ENCODE peak calls at places on chromosomes 13 and 19, in seven cellular contexts. B is skeletal muscle cell; H is astrocyte of the spinal cord; K is body of pancreas; Q is activated naive CD4-positive, alpha-beta T cell; E is fibroblast of gingiva; L is suprapubic skin. P is an unnamed sample.

GRCh38 chr19:56312787-56313343 is 1.8 kb downstream of the ZSCAN5A start:
- DNase-seq in B (no peak), H (no peak), K (no peak), Q (no peak), E (no peak), L (no peak), P (no peak)

GRCh38 chr19:10923503-10924076 is 4.8 kb downstream of the YIPF2 start:
- DNase-seq in B (no peak), H (no peak), K (no peak), Q (no peak), E (no peak), L (no peak), P (no peak)

GRCh38 chr13:112898786-112899617 is 70.0 kb upstream of the MCF2L start:
- DNase-seq in B (no peak), H (no peak), K (no peak), Q (no peak), E (no peak), L (peak; percentile 54), P (no peak)

GRCh38 chr19:27867981-27868380 is 1345.0 kb downstream of the UQCRFS1 start:
- DNase-seq in B (no peak), H (no peak), K (no peak), Q (no peak), E (no peak), L (no peak), P (no peak)

GRCh38 chr19:34416021-34416545 is 11.9 kb downstream of the PDCD2L start:
- DNase-seq in B (no peak), H (no peak), K (no peak), Q (no peak), E (no peak), L (no peak), P (no peak)

GRCh38 chr19:8210660-8211101 is 1.5 kb downstream of the CERS4 start:
- DNase-seq in B (no peak), H (no peak), K (no peak), Q (no peak), E (no peak), L (no peak), P (no peak)

GRCh38 chr13:77034883-77035282 is 7.9 kb upstream of the FBXL3 start:
- DNase-seq in B (peak; percentile 54), H (peak; percentile 42), K (no peak), Q (no peak), E (no peak), L (no peak), P (no peak)

GRCh38 chr13:100063333-100063732 is 25.6 kb upstream of the PCCA start:
- DNase-seq in B (peak; percentile 65), H (no peak), K (no peak), Q (no peak), E (peak; percentile 36), L (no peak), P (no peak)

GRCh38 chr19:2391118-2391725 is 31.2 kb downstream of the TMPRSS9 start:
- DNase-seq in B (peak; percentile 27), H (peak; percentile 70), K (peak; percentile 63), Q (no peak), E (peak; percentile 69), L (no peak), P (no peak)

GRCh38 chr13:94660695-94661324 is 51.5 kb downstream of the SOX21 start:
- DNase-seq in B (no peak), H (peak; percentile 34), K (no peak), Q (no peak), E (peak; percentile 24), L (no peak), P (no peak)

GRCh38 chr19:55443045-55443823 is at the start of gene SHISA7:
- DNase-seq in B (no peak), H (no peak), K (no peak), Q (no peak), E (no peak), L (no peak), P (no peak)

GRCh38 chr13:67278230-67278629 is 48.1 kb upstream of the PCDH9 start:
- DNase-seq in B (peak; percentile 98), H (peak; percentile 97), K (no peak), Q (no peak), E (peak; percentile 81), L (no peak), P (no peak)

GRCh38 chr19:50718255-50719118 is 1.1 kb downstream of the SHANK1 start:
- DNase-seq in B (no peak), H (no peak), K (no peak), Q (peak; percentile 3), E (no peak), L (no peak), P (no peak)

GRCh38 chr13:97328222-97328790 is 105.7 kb upstream of the RAP2A start:
- DNase-seq in B (no peak), H (peak; percentile 65), K (no peak), Q (no peak), E (peak; percentile 51), L (no peak), P (peak; percentile 49)

GRCh38 chr13:28429685-28430290 is 65.1 kb downstream of the FLT1 start:
- DNase-seq in B (no peak), H (no peak), K (no peak), Q (no peak), E (peak; percentile 16), L (no peak), P (no peak)

GRCh38 chr19:40528533-40529092 is 48.1 kb upstream of the SHKBP1 start:
- DNase-seq in B (no peak), H (no peak), K (no peak), Q (no peak), E (no peak), L (no peak), P (no peak)

GRCh38 chr13:85985791-85986190 is 186.6 kb upstream of the SLITRK6 start:
- DNase-seq in B (peak; percentile 56), H (peak; percentile 19), K (no peak), Q (no peak), E (peak; percentile 76), L (no peak), P (no peak)

GRCh38 chr19:11814707-11815050 is 606 bp downstream of the ZNF440 start:
- DNase-seq in B (no peak), H (peak; percentile 26), K (peak; percentile 14), Q (no peak), E (peak; percentile 40), L (no peak), P (no peak)

GRCh38 chr13:46535822-46536221 is 17.1 kb upstream of the LRCH1 start:
- DNase-seq in B (no peak), H (no peak), K (no peak), Q (no peak), E (peak; percentile 25), L (no peak), P (no peak)

GRCh38 chr13:33483471-33483870 is 197.9 kb upstream of the STARD13 start:
- DNase-seq in B (peak; percentile 32), H (no peak), K (no peak), Q (no peak), E (no peak), L (no peak), P (no peak)

GRCh38 chr13:100815476-100816046 is 141.0 kb upstream of the TMTC4 start:
- DNase-seq in B (no peak), H (no peak), K (no peak), Q (no peak), E (no peak), L (no peak), P (no peak)

GRCh38 chr13:112969692-112970338 is 801 bp downstream of the MCF2L start:
- DNase-seq in B (no peak), H (no peak), K (no peak), Q (no peak), E (no peak), L (no peak), P (no peak)

GRCh38 chr13:45928843-45929242 is 77.3 kb upstream of the SIAH3 start:
- DNase-seq in B (no peak), H (no peak), K (peak; percentile 67), Q (no peak), E (peak; percentile 30), L (no peak), P (peak; percentile 28)

GRCh38 chr13:49669735-49670309 is 21.5 kb downstream of the EBPL start:
- DNase-seq in B (no peak), H (peak; percentile 79), K (peak; percentile 64), Q (no peak), E (peak; percentile 70), L (no peak), P (peak; percentile 29)

GRCh38 chr13:97388385-97388784 is 45.6 kb upstream of the RAP2A start:
- DNase-seq in B (no peak), H (no peak), K (no peak), Q (no peak), E (no peak), L (no peak), P (no peak)

P was measured in kidney epithelial cell.